ENCODE peak calls at places on chromosomes 1 and 21, in nine cellular contexts. One of them, this sample, is unnamed.

GRCh38 chr1:165917166-165917565 is 89.8 kb downstream of the UCK2 start:
- DNase-seq in WTC11: no peak
- DNase-seq in neural crest cell: no peak
- DNase-seq in upper lobe of right lung: no peak
- DNase-seq in right lobe of liver: no peak
- DNase-seq in NB4: no peak
- DNase-seq in endothelial cell of umbilical vein: no peak
- DNase-seq in OCI-LY7: no peak
- DNase-seq in bronchial epithelial cell: no peak
- DNase-seq in this sample: no peak

GRCh38 chr1:111591946-111592345 is 27.6 kb upstream of the RAP1A start:
- DNase-seq in bronchial epithelial cell: no peak
- DNase-seq in endothelial cell of umbilical vein: no peak
- DNase-seq in WTC11: no peak
- DNase-seq in upper lobe of right lung: no peak
- DNase-seq in OCI-LY7: no peak
- DNase-seq in right lobe of liver: no peak
- DNase-seq in neural crest cell: no peak
- DNase-seq in NB4: no peak
- DNase-seq in this sample: no peak

GRCh38 chr1:21018673-21019072 is 158.0 kb downstream of the EIF4G3 start:
- DNase-seq in OCI-LY7: no peak
- DNase-seq in WTC11: no peak
- DNase-seq in NB4: no peak
- DNase-seq in right lobe of liver: no peak
- DNase-seq in neural crest cell: no peak
- DNase-seq in endothelial cell of umbilical vein: no peak
- DNase-seq in upper lobe of right lung: no peak
- DNase-seq in bronchial epithelial cell: no peak
- DNase-seq in this sample: no peak

GRCh38 chr1:219990782-219991510 is 55.4 kb downstream of the EPRS1 start:
- DNase-seq in neural crest cell: no peak
- DNase-seq in right lobe of liver: no peak
- DNase-seq in upper lobe of right lung: no peak
- DNase-seq in OCI-LY7: peak
- DNase-seq in WTC11: no peak
- DNase-seq in endothelial cell of umbilical vein: peak
- DNase-seq in NB4: peak
- DNase-seq in bronchial epithelial cell: peak
- DNase-seq in this sample: peak

GRCh38 chr1:36910281-36910725 is 124.0 kb downstream of the GRIK3 start:
- DNase-seq in right lobe of liver: no peak
- DNase-seq in OCI-LY7: peak
- DNase-seq in upper lobe of right lung: no peak
- DNase-seq in bronchial epithelial cell: no peak
- DNase-seq in neural crest cell: no peak
- DNase-seq in endothelial cell of umbilical vein: no peak
- DNase-seq in WTC11: no peak
- DNase-seq in NB4: no peak
- DNase-seq in this sample: no peak

GRCh38 chr1:22975694-22976093 is 3.0 kb upstream of the LACTBL1 start:
- DNase-seq in neural crest cell: no peak
- DNase-seq in bronchial epithelial cell: peak
- DNase-seq in endothelial cell of umbilical vein: peak
- DNase-seq in NB4: no peak
- DNase-seq in OCI-LY7: no peak
- DNase-seq in right lobe of liver: no peak
- DNase-seq in upper lobe of right lung: no peak
- DNase-seq in WTC11: no peak
- DNase-seq in this sample: no peak

GRCh38 chr1:48203287-48203900 is 19.1 kb upstream of the SLC5A9 start:
- DNase-seq in OCI-LY7: peak
- DNase-seq in upper lobe of right lung: no peak
- DNase-seq in bronchial epithelial cell: peak
- DNase-seq in right lobe of liver: no peak
- DNase-seq in NB4: peak
- DNase-seq in WTC11: no peak
- DNase-seq in neural crest cell: no peak
- DNase-seq in endothelial cell of umbilical vein: peak
- DNase-seq in this sample: no peak

GRCh38 chr1:189269011-189269410 is 1208.7 kb downstream of the BRINP3 start:
- DNase-seq in upper lobe of right lung: no peak
- DNase-seq in right lobe of liver: no peak
- DNase-seq in WTC11: no peak
- DNase-seq in bronchial epithelial cell: no peak
- DNase-seq in endothelial cell of umbilical vein: no peak
- DNase-seq in OCI-LY7: peak
- DNase-seq in NB4: peak
- DNase-seq in neural crest cell: no peak
- DNase-seq in this sample: no peak

GRCh38 chr21:31283025-31283424 is 61.0 kb downstream of the TIAM1 start:
- DNase-seq in endothelial cell of umbilical vein: no peak
- DNase-seq in upper lobe of right lung: no peak
- DNase-seq in bronchial epithelial cell: no peak
- DNase-seq in WTC11: no peak
- DNase-seq in neural crest cell: no peak
- DNase-seq in right lobe of liver: no peak
- DNase-seq in NB4: no peak
- DNase-seq in OCI-LY7: peak
- DNase-seq in this sample: no peak

GRCh38 chr1:115118596-115118995 is 29.3 kb upstream of the TSPAN2 start:
- DNase-seq in endothelial cell of umbilical vein: no peak
- DNase-seq in OCI-LY7: no peak
- DNase-seq in NB4: no peak
- DNase-seq in right lobe of liver: no peak
- DNase-seq in WTC11: no peak
- DNase-seq in upper lobe of right lung: no peak
- DNase-seq in neural crest cell: no peak
- DNase-seq in bronchial epithelial cell: no peak
- DNase-seq in this sample: no peak

GRCh38 chr1:43511394-43511793 is 19.3 kb upstream of the PTPRF start:
- DNase-seq in neural crest cell: no peak
- DNase-seq in NB4: no peak
- DNase-seq in bronchial epithelial cell: no peak
- DNase-seq in right lobe of liver: no peak
- DNase-seq in upper lobe of right lung: no peak
- DNase-seq in WTC11: no peak
- DNase-seq in endothelial cell of umbilical vein: no peak
- DNase-seq in OCI-LY7: no peak
- DNase-seq in this sample: no peak

GRCh38 chr1:45370575-45370974 is 30.3 kb upstream of the MUTYH start:
- DNase-seq in neural crest cell: no peak
- DNase-seq in right lobe of liver: no peak
- DNase-seq in bronchial epithelial cell: no peak
- DNase-seq in WTC11: no peak
- DNase-seq in NB4: no peak
- DNase-seq in endothelial cell of umbilical vein: no peak
- DNase-seq in upper lobe of right lung: no peak
- DNase-seq in OCI-LY7: peak
- DNase-seq in this sample: no peak

GRCh38 chr1:45380125-45380524 is 39.9 kb upstream of the MUTYH start:
- DNase-seq in upper lobe of right lung: no peak
- DNase-seq in neural crest cell: no peak
- DNase-seq in endothelial cell of umbilical vein: no peak
- DNase-seq in bronchial epithelial cell: no peak
- DNase-seq in WTC11: no peak
- DNase-seq in OCI-LY7: no peak
- DNase-seq in right lobe of liver: no peak
- DNase-seq in NB4: no peak
- DNase-seq in this sample: no peak

GRCh38 chr1:45373573-45373972 is 33.3 kb upstream of the MUTYH start:
- DNase-seq in bronchial epithelial cell: no peak
- DNase-seq in upper lobe of right lung: no peak
- DNase-seq in NB4: no peak
- DNase-seq in neural crest cell: no peak
- DNase-seq in right lobe of liver: no peak
- DNase-seq in OCI-LY7: no peak
- DNase-seq in endothelial cell of umbilical vein: no peak
- DNase-seq in WTC11: no peak
- DNase-seq in this sample: no peak

GRCh38 chr1:45378184-45378583 is 37.9 kb upstream of the MUTYH start:
- DNase-seq in NB4: no peak
- DNase-seq in right lobe of liver: no peak
- DNase-seq in neural crest cell: no peak
- DNase-seq in OCI-LY7: no peak
- DNase-seq in endothelial cell of umbilical vein: no peak
- DNase-seq in bronchial epithelial cell: no peak
- DNase-seq in upper lobe of right lung: no peak
- DNase-seq in WTC11: no peak
- DNase-seq in this sample: no peak

GRCh38 chr1:45375104-45376090 is 35.2 kb upstream of the MUTYH start:
- DNase-seq in upper lobe of right lung: no peak
- DNase-seq in bronchial epithelial cell: no peak
- DNase-seq in right lobe of liver: no peak
- DNase-seq in neural crest cell: no peak
- DNase-seq in WTC11: no peak
- DNase-seq in endothelial cell of umbilical vein: no peak
- DNase-seq in OCI-LY7: peak
- DNase-seq in NB4: no peak
- DNase-seq in this sample: peak
- TF ChIP-seq CTCF in upper lobe of right lung: peak
- TF ChIP-seq CTCF in bronchial epithelial cell: no peak
- TF ChIP-seq CTCF in right lobe of liver: no peak
- TF ChIP-seq CTCF in neural crest cell: no peak
- TF ChIP-seq CTCF in WTC11: no peak
- TF ChIP-seq CTCF in endothelial cell of umbilical vein: no peak
- TF ChIP-seq CTCF in OCI-LY7: peak
- TF ChIP-seq CTCF in NB4: no peak
- TF ChIP-seq CTCF in this sample: no peak

DNA sequence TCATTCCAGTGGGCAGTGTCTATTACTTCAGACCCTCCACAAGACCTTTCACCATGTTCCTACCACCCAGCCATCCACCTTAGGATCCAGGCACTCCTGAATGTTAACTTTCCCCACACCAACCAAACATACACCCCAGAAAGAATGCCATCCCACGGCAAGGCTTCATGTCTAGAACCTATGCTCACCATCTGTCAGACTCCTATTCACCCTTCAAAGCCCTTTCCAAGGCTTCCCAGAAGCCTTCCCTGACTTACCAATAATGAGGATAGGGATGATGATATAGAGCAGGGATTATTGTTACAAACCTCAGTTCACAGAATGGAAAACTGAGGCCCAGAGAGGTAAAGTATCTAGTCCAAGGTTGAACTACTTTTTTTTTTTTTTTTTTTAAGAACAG is 19.3 kb upstream of the RCC2 start:
- DNase-seq in endothelial cell of umbilical vein: no peak
- DNase-seq in OCI-LY7: no peak
- DNase-seq in neural crest cell: no peak
- DNase-seq in bronchial epithelial cell: no peak
- DNase-seq in WTC11: no peak
- DNase-seq in upper lobe of right lung: no peak
- DNase-seq in NB4: no peak
- DNase-seq in right lobe of liver: no peak
- DNase-seq in this sample: no peak
- TF ChIP-seq CTCF in endothelial cell of umbilical vein: no peak
- TF ChIP-seq CTCF in OCI-LY7: no peak
- TF ChIP-seq CTCF in neural crest cell: no peak
- TF ChIP-seq CTCF in bronchial epithelial cell: no peak
- TF ChIP-seq CTCF in WTC11: no peak
- TF ChIP-seq CTCF in upper lobe of right lung: no peak
- TF ChIP-seq CTCF in NB4: no peak
- TF ChIP-seq CTCF in right lobe of liver: no peak
- TF ChIP-seq CTCF in this sample: no peak

GRCh38 chr1:9874412-9874811 is 35.7 kb downstream of the CTNNBIP1 start:
- DNase-seq in right lobe of liver: no peak
- DNase-seq in WTC11: no peak
- DNase-seq in upper lobe of right lung: no peak
- DNase-seq in OCI-LY7: no peak
- DNase-seq in endothelial cell of umbilical vein: peak
- DNase-seq in bronchial epithelial cell: no peak
- DNase-seq in NB4: no peak
- DNase-seq in neural crest cell: no peak
- DNase-seq in this sample: no peak

GRCh38 chr1:9875636-9876000 is 34.5 kb downstream of the CTNNBIP1 start:
- DNase-seq in upper lobe of right lung: no peak
- DNase-seq in OCI-LY7: no peak
- DNase-seq in WTC11: no peak
- DNase-seq in NB4: no peak
- DNase-seq in neural crest cell: no peak
- DNase-seq in right lobe of liver: no peak
- DNase-seq in endothelial cell of umbilical vein: no peak
- DNase-seq in bronchial epithelial cell: no peak
- DNase-seq in this sample: no peak

GRCh38 chr1:9873385-9873784 is 36.7 kb downstream of the CTNNBIP1 start:
- DNase-seq in endothelial cell of umbilical vein: no peak
- DNase-seq in NB4: no peak
- DNase-seq in WTC11: no peak
- DNase-seq in neural crest cell: no peak
- DNase-seq in bronchial epithelial cell: no peak
- DNase-seq in right lobe of liver: no peak
- DNase-seq in OCI-LY7: no peak
- DNase-seq in upper lobe of right lung: no peak
- DNase-seq in this sample: no peak

GRCh38 chr1:9873992-9874391 is 36.1 kb downstream of the CTNNBIP1 start:
- DNase-seq in NB4: no peak
- DNase-seq in upper lobe of right lung: no peak
- DNase-seq in bronchial epithelial cell: no peak
- DNase-seq in OCI-LY7: no peak
- DNase-seq in right lobe of liver: no peak
- DNase-seq in endothelial cell of umbilical vein: no peak
- DNase-seq in WTC11: no peak
- DNase-seq in neural crest cell: no peak
- DNase-seq in this sample: no peak

DNA sequence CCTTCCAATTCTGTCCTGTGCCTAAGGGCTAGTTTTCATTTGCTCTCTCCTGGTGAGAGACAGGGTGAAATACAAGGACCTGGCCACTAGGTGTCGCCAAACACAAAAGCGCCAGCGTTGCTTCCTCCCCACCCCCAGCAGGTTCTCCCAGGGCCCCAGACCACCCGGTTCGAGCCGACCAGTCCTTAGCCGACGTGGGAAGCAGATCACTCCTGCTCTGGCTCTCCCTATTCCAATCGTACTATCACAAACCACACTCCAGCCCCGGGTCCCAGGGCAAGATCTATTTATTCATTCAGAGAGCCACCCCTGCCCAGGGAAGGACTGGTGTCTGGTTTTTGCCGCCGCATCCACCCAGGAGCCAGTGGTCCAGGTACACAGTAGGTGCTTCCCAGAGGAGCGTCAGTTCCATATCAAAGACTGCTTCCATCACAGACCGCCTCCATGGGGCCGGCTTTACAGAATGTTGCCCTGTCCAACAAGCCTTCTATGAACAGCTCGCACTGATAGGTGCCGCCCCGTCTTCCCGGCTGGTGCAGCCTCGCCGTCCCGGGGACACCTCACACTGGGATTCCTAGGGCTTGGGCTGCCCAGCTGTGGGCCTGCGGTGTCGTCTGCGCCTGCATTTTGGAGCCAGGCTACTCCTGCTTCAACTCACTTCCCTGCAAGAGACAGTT is 35.0 kb downstream of the CTNNBIP1 start:
- DNase-seq in upper lobe of right lung: peak
- DNase-seq in endothelial cell of umbilical vein: peak
- DNase-seq in OCI-LY7: peak
- DNase-seq in WTC11: peak
- DNase-seq in bronchial epithelial cell: peak
- DNase-seq in neural crest cell: peak
- DNase-seq in right lobe of liver: peak
- DNase-seq in NB4: peak
- DNase-seq in this sample: peak
- TF ChIP-seq CTCF in upper lobe of right lung: peak
- TF ChIP-seq CTCF in endothelial cell of umbilical vein: peak
- TF ChIP-seq CTCF in OCI-LY7: peak
- TF ChIP-seq CTCF in WTC11: peak
- TF ChIP-seq CTCF in bronchial epithelial cell: peak
- TF ChIP-seq CTCF in neural crest cell: peak
- TF ChIP-seq CTCF in right lobe of liver: peak
- TF ChIP-seq CTCF in NB4: peak
- TF ChIP-seq CTCF in this sample: peak

GRCh38 chr1:6962956-6963915 is 178.0 kb downstream of the CAMTA1 start:
- DNase-seq in endothelial cell of umbilical vein: peak
- DNase-seq in neural crest cell: peak
- DNase-seq in bronchial epithelial cell: peak
- DNase-seq in right lobe of liver: no peak
- DNase-seq in WTC11: peak
- DNase-seq in upper lobe of right lung: no peak
- DNase-seq in OCI-LY7: peak
- DNase-seq in NB4: no peak
- DNase-seq in this sample: no peak
- TF ChIP-seq CTCF in endothelial cell of umbilical vein: no peak
- TF ChIP-seq CTCF in neural crest cell: no peak
- TF ChIP-seq CTCF in bronchial epithelial cell: no peak
- TF ChIP-seq CTCF in right lobe of liver: no peak
- TF ChIP-seq CTCF in WTC11: no peak
- TF ChIP-seq CTCF in upper lobe of right lung: no peak
- TF ChIP-seq CTCF in OCI-LY7: peak
- TF ChIP-seq CTCF in NB4: no peak
- TF ChIP-seq CTCF in this sample: no peak